ENCODE peak calls at places on chromosomes 6 and 20, in five cellular contexts. L, J, O, X and U are unnamed samples.

GRCh38 chr6:42787018-42787611 is 5.3 kb downstream of the BICRAL start:
- DNase-seq in L (no peak), J (no peak), O (no peak), X (no peak), U (no peak)

GRCh38 chr6:37860226-37860839 is 40.8 kb downstream of the ZFAND3 start:
- DNase-seq in L (no peak), J (no peak), O (peak), X (peak), U (no peak)

GRCh38 chr6:1136415-1136774 is 175.5 kb upstream of the FOXQ1 start:
- DNase-seq in L (peak), J (no peak), O (peak), X (no peak), U (no peak)

GRCh38 chr6:75813476-75814250 is 64.6 kb downstream of the MYO6 start:
- DNase-seq in L (no peak), J (no peak), O (no peak), X (no peak), U (no peak)

GRCh38 chr20:6130045-6130444 is 7.2 kb upstream of the FERMT1 start:
- DNase-seq in L (no peak), J (no peak), O (no peak), X (no peak), U (no peak)

GRCh38 chr6:126170875-126171489 is 168.9 kb upstream of the CENPW start:
- DNase-seq in L (no peak), J (no peak), O (peak), X (peak), U (no peak)

GRCh38 chr20:57173986-57174385 is 92.5 kb downstream of the BMP7 start:
- DNase-seq in L (no peak), J (no peak), O (no peak), X (no peak), U (no peak)

GRCh38 chr6:47922391-47922790 is 140.6 kb downstream of the OPN5 start:
- DNase-seq in L (no peak), J (no peak), O (no peak), X (no peak), U (no peak)

GRCh38 chr20:63150911-63151531 is 64.9 kb downstream of the YTHDF1 start:
- DNase-seq in L (no peak), J (no peak), O (no peak), X (no peak), U (no peak)

GRCh38 chr20:20731000-20731944 is 18.8 kb upstream of the RALGAPA2 start:
- DNase-seq in L (peak), J (no peak), O (peak), X (no peak), U (no peak)

GRCh38 chr20:55538261-55538908 is 466.9 kb downstream of the CBLN4 start:
- DNase-seq in L (no peak), J (no peak), O (no peak), X (no peak), U (no peak)

GRCh38 chr6:45388328-45388727 is 10.6 kb upstream of the SUPT3H start:
- DNase-seq in L (no peak), J (no peak), O (no peak), X (no peak), U (no peak)

GRCh38 chr6:37314803-37315515 is 38.8 kb upstream of the RNF8 start:
- DNase-seq in L (no peak), J (no peak), O (peak), X (peak), U (peak)

GRCh38 chr6:21625642-21626041 is 32.1 kb downstream of the SOX4 start:
- DNase-seq in L (no peak), J (no peak), O (no peak), X (no peak), U (no peak)

GRCh38 chr20:62887860-62888239 is 26.2 kb upstream of the TCFL5 start:
- DNase-seq in L (no peak), J (no peak), O (no peak), X (no peak), U (no peak)

GRCh38 chr6:16770701-16771569 is 9.7 kb upstream of the ATXN1 start:
- DNase-seq in L (peak), J (peak), O (peak), X (peak), U (peak)